ENCODE peak calls at places on chromosomes 12 and 14, in ten cellular contexts. R is stomach, C is keratinocyte, S is mucosa of descending colon, P is tibial artery, G is astrocyte, Z is A549, O is IMR-90, Y is lower leg skin, V is fibroblast of mammary gland. U is an unnamed sample.

GRCh38 chr12:12804011-12804410 is 9.1 kb upstream of the DDX47 start:
- DNase-seq in R (no peak), C (no peak), S (no peak), P (no peak), G (no peak), Z (peak; percentile 90), O (peak; percentile 80), Y (no peak), V (peak; percentile 45), U (no peak)

GRCh38 chr14:105138021-105138541 is 30.5 kb downstream of the JAG2 start:
- DNase-seq in R (no peak), C (no peak), S (no peak), P (peak; percentile 9), G (no peak), Z (no peak), O (no peak), Y (peak; percentile 82), V (no peak), U (no peak)

GRCh38 chr12:93461503-93461902 is 5.8 kb upstream of the MRPL42 start:
- DNase-seq in R (no peak), C (no peak), S (no peak), P (no peak), G (no peak), Z (peak; percentile 19), O (no peak), Y (no peak), V (peak; percentile 38), U (no peak)

GRCh38 chr12:13387074-13387473 is 190.5 kb downstream of the EMP1 start:
- DNase-seq in R (no peak), C (no peak), S (no peak), P (no peak), G (no peak), Z (no peak), O (no peak), Y (no peak), V (no peak), U (no peak)

GRCh38 chr14:95655461-95655860 is 30.8 kb upstream of the TCL1B start:
- DNase-seq in R (no peak), C (no peak), S (no peak), P (no peak), G (no peak), Z (no peak), O (no peak), Y (no peak), V (no peak), U (no peak)

GRCh38 chr12:33892425-33892824 is 129.9 kb upstream of the ALG10 start:
- DNase-seq in R (no peak), C (no peak), S (no peak), P (no peak), G (no peak), Z (no peak), O (no peak), Y (no peak), V (no peak), U (no peak)

GRCh38 chr12:51942501-51943000 is 8.9 kb upstream of the ACVR1B start:
- DNase-seq in R (peak; percentile 10), C (no peak), S (no peak), P (no peak), G (no peak), Z (no peak), O (no peak), Y (peak; percentile 80), V (no peak), U (no peak)

GRCh38 chr12:105759172-105759571 is 379.6 kb downstream of the NUAK1 start:
- DNase-seq in R (no peak), C (no peak), S (no peak), P (no peak), G (no peak), Z (peak; percentile 25), O (no peak), Y (no peak), V (no peak), U (no peak)

GRCh38 chr14:105161314-105161713 is 7.3 kb downstream of the JAG2 start:
- DNase-seq in R (no peak), C (no peak), S (no peak), P (no peak), G (no peak), Z (no peak), O (no peak), Y (no peak), V (no peak), U (no peak)

GRCh38 chr14:88128811-88129210 is 123.9 kb downstream of the GPR65 start:
- DNase-seq in R (no peak), C (no peak), S (no peak), P (no peak), G (no peak), Z (no peak), O (no peak), Y (no peak), V (peak; percentile 4), U (no peak)

GRCh38 chr14:83520837-83521236 is 1987.2 kb upstream of the SEL1L start:
- DNase-seq in R (no peak), C (no peak), S (no peak), P (no peak), G (peak; percentile 1), Z (no peak), O (peak; percentile 88), Y (no peak), V (peak; percentile 83), U (peak; percentile 3)

GRCh38 chr12:127750076-127750840 is 516.7 kb upstream of the TMEM132C start:
- DNase-seq in R (no peak), C (no peak), S (no peak), P (no peak), G (peak; percentile 58), Z (no peak), O (no peak), Y (no peak), V (no peak), U (peak; percentile 57)

GRCh38 chr12:127742231-127742630 is 524.7 kb upstream of the TMEM132C start:
- DNase-seq in R (no peak), C (no peak), S (no peak), P (no peak), G (no peak), Z (no peak), O (no peak), Y (no peak), V (no peak), U (no peak)

DNA sequence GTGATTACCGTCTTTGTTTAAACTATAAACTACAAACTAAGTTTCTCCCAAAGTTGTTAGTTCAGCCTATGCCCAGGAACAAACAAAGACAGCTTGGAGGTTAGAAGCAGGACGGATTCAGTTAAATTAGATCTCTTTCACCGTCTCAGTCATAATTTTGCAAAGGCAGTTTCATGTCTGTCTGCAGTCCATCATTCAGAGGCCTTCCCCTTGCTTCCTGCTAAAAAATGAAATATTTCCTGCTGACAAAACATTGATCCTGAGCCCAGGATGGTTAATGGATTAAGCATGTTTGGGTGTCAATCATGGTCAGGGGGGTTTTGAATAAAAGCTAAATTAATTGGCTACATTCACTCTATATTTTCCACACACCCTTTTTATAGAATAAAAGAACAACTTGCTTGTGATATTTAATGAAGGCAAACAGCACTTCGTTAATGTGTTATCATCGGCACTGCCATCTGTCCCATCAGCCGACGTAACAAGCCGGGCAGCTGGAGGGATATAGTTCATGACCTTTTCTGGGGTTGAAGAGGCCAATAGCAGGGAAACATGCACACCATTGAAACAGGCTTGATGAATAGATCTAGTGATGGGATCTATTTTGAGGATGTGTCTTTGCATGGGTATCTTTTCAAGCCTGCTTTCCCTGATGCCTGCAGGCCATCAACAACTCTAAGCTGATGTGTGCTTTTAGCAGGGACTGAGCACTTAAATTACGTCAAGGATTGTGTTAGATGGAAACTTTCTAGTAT is 521.3 kb upstream of the TMEM132C start:
- DNase-seq in R (no peak), C (no peak), S (no peak), P (no peak), G (no peak), Z (no peak), O (no peak), Y (no peak), V (no peak), U (no peak)
- H3K4me3 ChIP-seq in R (no peak overlapping the region), C (no peak overlapping the region), S (no peak overlapping the region), P (no peak overlapping the region), G (no peak overlapping the region), Z (no peak overlapping the region), O (no peak overlapping the region), Y (no peak overlapping the region), V (no peak overlapping the region), U (no peak overlapping the region)

DNA sequence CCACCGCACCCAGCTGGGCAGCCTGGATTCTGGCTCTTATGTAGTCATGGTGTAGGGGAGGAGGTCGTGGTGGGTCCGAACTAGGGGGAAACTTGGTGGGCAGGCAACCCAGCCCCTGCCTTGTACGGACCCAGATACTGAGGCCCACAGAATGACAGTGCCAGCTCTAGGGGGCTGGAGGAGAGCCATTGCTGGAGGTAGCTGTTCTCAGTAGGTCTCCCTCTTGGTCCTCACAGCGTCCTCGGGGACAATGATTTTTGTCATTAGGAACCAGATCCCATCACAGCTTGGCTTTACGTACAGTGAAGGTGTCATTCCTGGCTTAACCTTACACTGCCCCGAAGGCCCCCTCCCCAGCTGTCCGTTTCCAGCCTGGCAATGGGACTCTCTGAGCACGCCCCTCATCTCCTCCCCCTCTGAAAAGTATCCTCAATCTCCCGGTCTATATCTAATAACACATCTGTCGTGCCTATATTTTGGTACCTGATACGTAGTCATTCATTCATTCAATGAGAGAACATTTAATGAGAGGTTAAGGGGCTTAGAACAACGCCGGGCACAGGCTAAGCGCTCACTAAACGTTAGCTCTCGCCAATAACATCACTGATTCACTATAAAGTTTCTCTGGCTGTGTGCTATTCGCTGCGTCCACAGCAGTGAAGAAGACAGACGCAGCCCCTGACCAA is 619 bp upstream of the DYNC1H1 start:
- DNase-seq in R (no peak), C (no peak), S (no peak), P (no peak), G (no peak), Z (no peak), O (no peak), Y (peak; percentile 84), V (no peak), U (no peak)
- TF ChIP-seq CTCF in R (no peak), C (no peak), S (no peak), P (no peak), G (no peak), Z (no peak), O (no peak), Y (no peak), V (no peak), U (no peak)

GRCh38 chr14:76531085-76531484 is 155.1 kb downstream of the ESRRB start:
- DNase-seq in R (no peak), C (no peak), S (no peak), P (no peak), G (no peak), Z (no peak), O (no peak), Y (no peak), V (no peak), U (no peak)

GRCh38 chr14:76525106-76525825 is 149.3 kb downstream of the ESRRB start:
- DNase-seq in R (no peak), C (no peak), S (no peak), P (no peak), G (no peak), Z (no peak), O (no peak), Y (no peak), V (no peak), U (no peak)
- H3K4me3 ChIP-seq in R (no peak overlapping the region), C (no peak overlapping the region), S (no peak overlapping the region), P (no peak overlapping the region), G (no peak overlapping the region), Z (no peak overlapping the region), O (no peak overlapping the region), Y (no peak overlapping the region), V (no peak overlapping the region), U (no peak overlapping the region)

DNA sequence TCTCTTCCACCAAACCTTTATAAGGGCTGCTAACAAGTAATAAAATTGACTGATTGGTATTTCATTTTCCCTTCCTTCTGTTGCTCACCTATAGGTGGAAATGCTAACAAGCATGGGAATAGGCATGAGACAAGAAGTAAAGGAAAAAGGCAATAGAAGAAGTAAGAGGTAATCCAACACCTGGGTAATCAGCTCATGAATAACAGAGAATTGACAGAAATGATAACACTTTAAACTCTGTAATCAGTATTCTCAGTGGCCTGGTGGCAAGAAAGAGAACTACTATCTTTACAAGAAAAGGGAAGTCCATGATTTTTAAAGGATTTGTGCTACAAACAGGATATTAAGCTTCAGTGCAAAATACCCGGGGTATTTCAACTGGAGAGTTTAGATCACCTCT is 737.8 kb downstream of the RERGL start:
- DNase-seq in R (no peak), C (no peak), S (no peak), P (no peak), G (no peak), Z (no peak), O (no peak), Y (no peak), V (no peak), U (no peak)
- TF ChIP-seq CTCF in R (no peak), C (no peak), S (no peak), P (no peak), G (no peak), Z (no peak), O (no peak), Y (no peak), V (no peak), U (no peak)

U was measured in fibroblast of the aortic adventitia.